ENCODE peak calls at places on chromosomes 7 and 10, in nine cellular contexts. Y is naive thymus-derived CD4-positive, alpha-beta T cell; E is body of pancreas; K is transverse colon; U is Peyer's patch; N is CD8-positive, alpha-beta T cell; F is GM23248; Q is cardiac muscle cell; S is IMR-90. J is an unnamed sample.

GRCh38 chr7:115124409-115124939 is 202.6 kb downstream of the MDFIC start:
- DNase-seq in N (no peak), Y (no peak), S (peak; percentile 27), Q (peak; percentile 68), K (no peak), U (no peak), F (no peak), E (no peak), J (no peak)

GRCh38 chr7:48512892-48513291 is 341.6 kb downstream of the ABCA13 start:
- DNase-seq in S (no peak), F (no peak), K (no peak), N (no peak), Q (no peak), Y (no peak), E (no peak), U (no peak), J (no peak)

GRCh38 chr10:116836087-116836486 is 13.2 kb upstream of the ENO4 start:
- DNase-seq in S (no peak), E (no peak), U (no peak), Q (no peak), Y (no peak), K (no peak), F (no peak), N (no peak), J (no peak)

GRCh38 chr10:93066544-93066913 is 5.9 kb downstream of the CYP26C1 start:
- DNase-seq in E (no peak), Y (no peak), U (no peak), K (no peak), Q (no peak), N (no peak), S (no peak), F (no peak), J (no peak)

GRCh38 chr10:659710-660141 is 29.7 kb downstream of the DIP2C start:
- DNase-seq in N (no peak), Y (no peak), K (no peak), U (no peak), E (no peak), Q (peak; percentile 74), S (peak; percentile 87), F (peak; percentile 88), J (no peak)

GRCh38 chr10:75097666-75098285 is 13.7 kb upstream of the SAMD8 start:
- DNase-seq in E (no peak), Q (peak; percentile 46), N (no peak), S (peak; percentile 26), K (no peak), U (no peak), F (peak; percentile 52), Y (no peak), J (peak; percentile 48)

GRCh38 chr7:24812313-24812945 is 55.2 kb upstream of the GSDME start:
- DNase-seq in Y (peak; percentile 29), U (no peak), F (peak; percentile 57), S (peak; percentile 36), N (peak; percentile 49), Q (peak; percentile 61), E (peak; percentile 69), K (peak; percentile 61), J (no peak)

GRCh38 chr10:103990170-103990930 is 23.4 kb downstream of the SLK start:
- DNase-seq in N (no peak), K (no peak), Y (no peak), S (no peak), Q (no peak), F (no peak), U (no peak), E (no peak), J (no peak)

GRCh38 chr7:128236924-128237586 is 4.0 kb upstream of the LEP start:
- DNase-seq in F (peak; percentile 92), Q (peak; percentile 79), U (no peak), N (no peak), K (no peak), S (peak; percentile 90), Y (peak; percentile 6), E (no peak), J (no peak)

GRCh38 chr10:62268027-62268398 is 631 bp downstream of the RTKN2 start:
- DNase-seq in Q (no peak), U (no peak), N (no peak), E (peak; percentile 10), K (no peak), Y (peak; percentile 9), F (no peak), S (no peak), J (no peak)

GRCh38 chr10:28790146-28790545 is 112.8 kb downstream of the BAMBI start:
- DNase-seq in K (no peak), N (no peak), E (no peak), Y (no peak), U (no peak), S (no peak), F (no peak), Q (no peak), J (no peak)

GRCh38 chr7:79302281-79302680 is 151.2 kb downstream of the MAGI2 start:
- DNase-seq in N (no peak), E (no peak), U (no peak), Q (no peak), Y (no peak), S (no peak), F (no peak), K (no peak), J (no peak)

GRCh38 chr10:53453196-53453595 is 680.6 kb upstream of the MBL2 start:
- DNase-seq in E (no peak), K (no peak), N (no peak), Y (no peak), U (no peak), Q (no peak), F (no peak), S (no peak), J (no peak)

GRCh38 chr7:102429141-102429904 is 4.1 kb upstream of the ORAI2 start:
- DNase-seq in Q (no peak), N (no peak), Y (no peak), K (no peak), E (no peak), S (no peak), F (no peak), U (no peak), J (no peak)

GRCh38 chr7:102433319-102434038 is at the start of gene ORAI2:
- DNase-seq in Y (peak; percentile 77), Q (peak; percentile 77), E (peak; percentile 77), U (peak; percentile 88), K (peak; percentile 84), S (peak; percentile 59), F (peak; percentile 90), N (peak; percentile 92), J (no peak)

GRCh38 chr7:102432476-102433318 is 678 bp upstream of the ORAI2 start:
- DNase-seq in Q (no peak), F (peak; percentile 42), E (no peak), S (no peak), Y (peak; percentile 17), U (peak; percentile 64), N (no peak), K (peak; percentile 50), J (no peak)

GRCh38 chr7:102434039-102434481 is 685 bp downstream of the ORAI2 start:
- DNase-seq in S (peak; percentile 44), Q (peak; percentile 50), N (peak; percentile 26), F (no peak), K (no peak), U (peak; percentile 67), E (no peak), Y (no peak), J (no peak)

GRCh38 chr7:102431617-102432298 is 1.6 kb upstream of the ORAI2 start:
- DNase-seq in E (no peak), U (peak; percentile 65), Y (peak; percentile 74), F (no peak), Q (no peak), N (peak; percentile 72), S (no peak), K (peak; percentile 66), J (no peak)
- H3K4me3 ChIP-seq in E (no peak overlapping the region), U (no peak overlapping the region), Y (peak overlapping the region; percentile 30), F (no peak overlapping the region), Q (no peak overlapping the region), N (peak overlapping the region; percentile 30), S (no peak overlapping the region), K (no peak overlapping the region), J (no peak overlapping the region)

GRCh38 chr7:131547589-131547988 is 8.8 kb downstream of the PODXL start:
- DNase-seq in N (no peak), S (no peak), E (no peak), Q (no peak), Y (no peak), K (no peak), U (no peak), F (no peak), J (no peak)
- H3K4me1 ChIP-seq in N (no peaks in the 10 kb centered on the region), S (no peaks in the 10 kb centered on the region), E (peaks cover 63% of the 10 kb centered on the region), Q (peaks cover 22% of the 10 kb centered on the region), Y (no peaks in the 10 kb centered on the region), K (peaks cover 10% of the 10 kb centered on the region), U (no peaks in the 10 kb centered on the region), F (peaks cover 27% of the 10 kb centered on the region), J (peaks cover 7% of the 10 kb centered on the region)

DNA sequence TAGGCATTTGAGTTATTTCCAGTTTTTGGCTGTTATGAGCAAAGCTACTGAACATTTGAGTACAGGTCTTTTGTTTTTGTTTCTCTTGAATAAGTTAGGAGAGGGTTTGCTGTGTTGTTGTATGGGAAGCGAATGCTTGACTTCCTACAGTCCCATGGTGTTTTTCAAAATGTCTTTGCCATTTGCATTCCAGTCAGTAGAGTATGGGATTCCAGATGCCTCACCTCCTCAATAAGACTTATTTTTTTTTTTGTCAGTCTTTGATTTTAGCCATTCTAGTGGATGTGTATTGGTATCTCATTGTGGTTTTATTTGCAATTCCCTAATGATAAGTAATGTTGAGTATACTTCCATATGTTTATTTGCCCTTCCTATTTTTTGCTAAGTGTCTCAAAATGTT is 19.4 kb downstream of the CDK13 start:
- DNase-seq in U (no peak), E (no peak), K (no peak), Q (no peak), N (no peak), Y (no peak), S (peak; percentile 64), F (peak; percentile 6), J (no peak)
- H3K4me3 ChIP-seq in U (no peak overlapping the region), E (no peak overlapping the region), K (no peak overlapping the region), Q (no peak overlapping the region), N (no peak overlapping the region), Y (no peak overlapping the region), S (no peak overlapping the region), F (no peak overlapping the region), J (no peak overlapping the region)

GRCh38 chr10:77781451-77782327 is 144.1 kb upstream of the KCNMA1 start:
- DNase-seq in Y (no peak), S (no peak), F (no peak), N (no peak), E (no peak), Q (no peak), U (no peak), K (no peak), J (no peak)
- H3K4me1 ChIP-seq in Y (no peaks in the 10 kb centered on the region), S (peaks cover 10% of the 10 kb centered on the region), F (peaks cover 21% of the 10 kb centered on the region), N (no peaks in the 10 kb centered on the region), E (no peaks in the 10 kb centered on the region), Q (no peaks in the 10 kb centered on the region), U (no peaks in the 10 kb centered on the region), K (no peaks in the 10 kb centered on the region), J (no peaks in the 10 kb centered on the region)

J was measured in suprapubic skin.